ENCODE peak calls at places on chromosomes 4 and X, in five cellular contexts. W, M, L, Q and G are unnamed samples.

GRCh38 chr4:95546866-95547707 is 1.7 kb downstream of the UNC5C start:
- DNase-seq in M (no peak), W (no peak), Q (no peak), L (no peak), G (no peak)

GRCh38 chr4:11138964-11139363 is 289.7 kb downstream of the HS3ST1 start:
- DNase-seq in W (no peak), L (no peak), M (no peak), Q (no peak), G (no peak)

GRCh38 chrX:124414281-124414680 is 67.9 kb downstream of the SH2D1A start:
- DNase-seq in W (no peak), Q (no peak), M (no peak), L (peak), G (no peak)

GRCh38 chr4:6250235-6250983 is 19.2 kb upstream of the WFS1 start:
- DNase-seq in L (peak), M (no peak), W (peak), Q (no peak), G (peak)

GRCh38 chr4:158586881-158587280 is 65.2 kb downstream of the RXFP1 start:
- DNase-seq in W (no peak), M (no peak), Q (no peak), L (no peak), G (no peak)

GRCh38 chr4:181908168-181908567 is 335.0 kb upstream of the TENM3 start:
- DNase-seq in Q (no peak), W (no peak), M (no peak), L (no peak), G (no peak)

GRCh38 chr4:2413821-2414610 is 4.4 kb downstream of the ZFYVE28 start:
- DNase-seq in Q (no peak), L (no peak), M (peak), W (no peak), G (no peak)

GRCh38 chrX:41421071-41421729 is 25.9 kb upstream of the NYX start:
- DNase-seq in W (no peak), L (no peak), Q (no peak), M (no peak), G (no peak)

GRCh38 chr4:111127842-111128241 is 505.0 kb upstream of the PITX2 start:
- DNase-seq in Q (no peak), L (no peak), M (no peak), W (no peak), G (no peak)

GRCh38 chr4:182843813-182844325 is 73.3 kb downstream of the DCTD start:
- DNase-seq in L (peak), Q (no peak), W (no peak), M (no peak), G (no peak)

GRCh38 chr4:97073194-97073593 is 1070.1 kb downstream of the STPG2 start:
- DNase-seq in M (no peak), W (no peak), L (no peak), Q (no peak), G (peak)

GRCh38 chr4:11729548-11729947 is 300.9 kb upstream of the HS3ST1 start:
- DNase-seq in Q (no peak), L (no peak), W (no peak), M (no peak), G (no peak)

GRCh38 chr4:180148737-180149136 is 2094.5 kb upstream of the TENM3 start:
- DNase-seq in W (no peak), M (no peak), L (no peak), Q (no peak), G (no peak)

GRCh38 chrX:118976599-118977340 is 2.4 kb downstream of the LONRF3 start:
- DNase-seq in M (peak), W (no peak), Q (no peak), L (peak), G (no peak)

GRCh38 chrX:44144491-44144890 is 171.3 kb upstream of the NDP start:
- DNase-seq in M (no peak), L (no peak), W (no peak), Q (no peak), G (no peak)

GRCh38 chr4:113407409-113407808 is 354.1 kb downstream of the CAMK2D start:
- DNase-seq in W (no peak), M (no peak), Q (no peak), L (peak), G (no peak)